ENCODE peak calls at places on chromosomes 5 and 9, in ten cellular contexts. One of them, this sample, is unnamed.

GRCh38 chr5:39661026-39661779 is 236.4 kb upstream of the DAB2 start:
- DNase-seq in HTR-8/SVneo: no peak
- DNase-seq in activated T-cell treated with anti-CD3 and anti-CD28 coated beads, Interleukin-2, amount 50 U/mL, for 1 hour: no peak
- DNase-seq in T-helper 22 cell: no peak
- DNase-seq in cardiac muscle cell: no peak
- DNase-seq in tibial artery: no peak
- DNase-seq in left cardiac atrium: no peak
- DNase-seq in heart right ventricle: no peak
- DNase-seq in stimulated activated CD8-positive, alpha-beta memory T cell treated with anti-CD3 and anti-CD28 coated beads, Interleukin-7, amount 100 ng/mL, for 1 hour: no peak
- DNase-seq in tibial nerve: no peak
- DNase-seq in this sample: peak

GRCh38 chr5:375921-376871 is 54.7 kb downstream of the AHRR start:
- DNase-seq in tibial nerve: no peak
- DNase-seq in T-helper 22 cell: no peak
- DNase-seq in left cardiac atrium: no peak
- DNase-seq in tibial artery: peak
- DNase-seq in heart right ventricle: peak
- DNase-seq in cardiac muscle cell: no peak
- DNase-seq in activated T-cell treated with anti-CD3 and anti-CD28 coated beads, Interleukin-2, amount 50 U/mL, for 1 hour: peak
- DNase-seq in HTR-8/SVneo: no peak
- DNase-seq in stimulated activated CD8-positive, alpha-beta memory T cell treated with anti-CD3 and anti-CD28 coated beads, Interleukin-7, amount 100 ng/mL, for 1 hour: no peak
- DNase-seq in this sample: no peak

GRCh38 chr9:90936380-90936779 is 134.8 kb downstream of the SYK start:
- DNase-seq in HTR-8/SVneo: no peak
- DNase-seq in T-helper 22 cell: no peak
- DNase-seq in left cardiac atrium: no peak
- DNase-seq in stimulated activated CD8-positive, alpha-beta memory T cell treated with anti-CD3 and anti-CD28 coated beads, Interleukin-7, amount 100 ng/mL, for 1 hour: no peak
- DNase-seq in heart right ventricle: no peak
- DNase-seq in tibial nerve: no peak
- DNase-seq in activated T-cell treated with anti-CD3 and anti-CD28 coated beads, Interleukin-2, amount 50 U/mL, for 1 hour: no peak
- DNase-seq in cardiac muscle cell: no peak
- DNase-seq in tibial artery: no peak
- DNase-seq in this sample: no peak

GRCh38 chr9:27365977-27366376 is 69.0 kb upstream of the EQTN start:
- DNase-seq in cardiac muscle cell: no peak
- DNase-seq in stimulated activated CD8-positive, alpha-beta memory T cell treated with anti-CD3 and anti-CD28 coated beads, Interleukin-7, amount 100 ng/mL, for 1 hour: no peak
- DNase-seq in heart right ventricle: no peak
- DNase-seq in HTR-8/SVneo: no peak
- DNase-seq in tibial nerve: no peak
- DNase-seq in activated T-cell treated with anti-CD3 and anti-CD28 coated beads, Interleukin-2, amount 50 U/mL, for 1 hour: no peak
- DNase-seq in tibial artery: no peak
- DNase-seq in T-helper 22 cell: no peak
- DNase-seq in left cardiac atrium: no peak
- DNase-seq in this sample: no peak

GRCh38 chr9:13942695-13943094 is 371.2 kb downstream of the NFIB start:
- DNase-seq in HTR-8/SVneo: peak
- DNase-seq in left cardiac atrium: peak
- DNase-seq in cardiac muscle cell: no peak
- DNase-seq in tibial nerve: no peak
- DNase-seq in heart right ventricle: no peak
- DNase-seq in activated T-cell treated with anti-CD3 and anti-CD28 coated beads, Interleukin-2, amount 50 U/mL, for 1 hour: no peak
- DNase-seq in T-helper 22 cell: no peak
- DNase-seq in stimulated activated CD8-positive, alpha-beta memory T cell treated with anti-CD3 and anti-CD28 coated beads, Interleukin-7, amount 100 ng/mL, for 1 hour: no peak
- DNase-seq in tibial artery: no peak
- DNase-seq in this sample: peak

GRCh38 chr9:127175764-127176163 is 53.3 kb upstream of the ANGPTL2 start:
- DNase-seq in tibial nerve: no peak
- DNase-seq in left cardiac atrium: no peak
- DNase-seq in T-helper 22 cell: no peak
- DNase-seq in tibial artery: peak
- DNase-seq in cardiac muscle cell: no peak
- DNase-seq in activated T-cell treated with anti-CD3 and anti-CD28 coated beads, Interleukin-2, amount 50 U/mL, for 1 hour: no peak
- DNase-seq in stimulated activated CD8-positive, alpha-beta memory T cell treated with anti-CD3 and anti-CD28 coated beads, Interleukin-7, amount 100 ng/mL, for 1 hour: no peak
- DNase-seq in heart right ventricle: no peak
- DNase-seq in HTR-8/SVneo: no peak
- DNase-seq in this sample: no peak

GRCh38 chr9:117425562-117425961 is 10.7 kb upstream of the ASTN2 start:
- DNase-seq in cardiac muscle cell: no peak
- DNase-seq in T-helper 22 cell: no peak
- DNase-seq in activated T-cell treated with anti-CD3 and anti-CD28 coated beads, Interleukin-2, amount 50 U/mL, for 1 hour: no peak
- DNase-seq in HTR-8/SVneo: no peak
- DNase-seq in tibial artery: no peak
- DNase-seq in tibial nerve: no peak
- DNase-seq in stimulated activated CD8-positive, alpha-beta memory T cell treated with anti-CD3 and anti-CD28 coated beads, Interleukin-7, amount 100 ng/mL, for 1 hour: no peak
- DNase-seq in heart right ventricle: no peak
- DNase-seq in left cardiac atrium: no peak
- DNase-seq in this sample: no peak

GRCh38 chr5:108079754-108080153 is 302.1 kb downstream of the FBXL17 start:
- DNase-seq in activated T-cell treated with anti-CD3 and anti-CD28 coated beads, Interleukin-2, amount 50 U/mL, for 1 hour: no peak
- DNase-seq in tibial nerve: no peak
- DNase-seq in left cardiac atrium: no peak
- DNase-seq in tibial artery: no peak
- DNase-seq in cardiac muscle cell: no peak
- DNase-seq in stimulated activated CD8-positive, alpha-beta memory T cell treated with anti-CD3 and anti-CD28 coated beads, Interleukin-7, amount 100 ng/mL, for 1 hour: no peak
- DNase-seq in heart right ventricle: no peak
- DNase-seq in HTR-8/SVneo: no peak
- DNase-seq in T-helper 22 cell: no peak
- DNase-seq in this sample: peak

GRCh38 chr5:108260105-108260857 is 121.6 kb downstream of the FBXL17 start:
- DNase-seq in stimulated activated CD8-positive, alpha-beta memory T cell treated with anti-CD3 and anti-CD28 coated beads, Interleukin-7, amount 100 ng/mL, for 1 hour: peak
- DNase-seq in heart right ventricle: peak
- DNase-seq in left cardiac atrium: peak
- DNase-seq in cardiac muscle cell: peak
- DNase-seq in activated T-cell treated with anti-CD3 and anti-CD28 coated beads, Interleukin-2, amount 50 U/mL, for 1 hour: peak
- DNase-seq in tibial artery: peak
- DNase-seq in T-helper 22 cell: peak
- DNase-seq in HTR-8/SVneo: peak
- DNase-seq in tibial nerve: peak
- DNase-seq in this sample: peak

GRCh38 chr9:121321039-121321503 is 49.0 kb downstream of the STOM start:
- DNase-seq in left cardiac atrium: no peak
- DNase-seq in heart right ventricle: no peak
- DNase-seq in tibial artery: peak
- DNase-seq in tibial nerve: no peak
- DNase-seq in cardiac muscle cell: no peak
- DNase-seq in activated T-cell treated with anti-CD3 and anti-CD28 coated beads, Interleukin-2, amount 50 U/mL, for 1 hour: no peak
- DNase-seq in T-helper 22 cell: no peak
- DNase-seq in HTR-8/SVneo: no peak
- DNase-seq in stimulated activated CD8-positive, alpha-beta memory T cell treated with anti-CD3 and anti-CD28 coated beads, Interleukin-7, amount 100 ng/mL, for 1 hour: no peak
- DNase-seq in this sample: peak

GRCh38 chr9:87640385-87640795 is 85.5 kb upstream of the CTSL start:
- DNase-seq in T-helper 22 cell: no peak
- DNase-seq in left cardiac atrium: peak
- DNase-seq in activated T-cell treated with anti-CD3 and anti-CD28 coated beads, Interleukin-2, amount 50 U/mL, for 1 hour: no peak
- DNase-seq in HTR-8/SVneo: no peak
- DNase-seq in heart right ventricle: peak
- DNase-seq in stimulated activated CD8-positive, alpha-beta memory T cell treated with anti-CD3 and anti-CD28 coated beads, Interleukin-7, amount 100 ng/mL, for 1 hour: no peak
- DNase-seq in cardiac muscle cell: no peak
- DNase-seq in tibial nerve: no peak
- DNase-seq in tibial artery: no peak
- DNase-seq in this sample: peak

GRCh38 chr9:5652810-5653209 is 23.9 kb downstream of the RIC1 start:
- DNase-seq in activated T-cell treated with anti-CD3 and anti-CD28 coated beads, Interleukin-2, amount 50 U/mL, for 1 hour: no peak
- DNase-seq in left cardiac atrium: no peak
- DNase-seq in T-helper 22 cell: no peak
- DNase-seq in heart right ventricle: no peak
- DNase-seq in HTR-8/SVneo: no peak
- DNase-seq in cardiac muscle cell: no peak
- DNase-seq in stimulated activated CD8-positive, alpha-beta memory T cell treated with anti-CD3 and anti-CD28 coated beads, Interleukin-7, amount 100 ng/mL, for 1 hour: no peak
- DNase-seq in tibial nerve: no peak
- DNase-seq in tibial artery: no peak
- DNase-seq in this sample: no peak

GRCh38 chr9:96021616-96022444 is 146.3 kb downstream of the ERCC6L2 start:
- DNase-seq in HTR-8/SVneo: no peak
- DNase-seq in left cardiac atrium: peak
- DNase-seq in T-helper 22 cell: no peak
- DNase-seq in stimulated activated CD8-positive, alpha-beta memory T cell treated with anti-CD3 and anti-CD28 coated beads, Interleukin-7, amount 100 ng/mL, for 1 hour: no peak
- DNase-seq in activated T-cell treated with anti-CD3 and anti-CD28 coated beads, Interleukin-2, amount 50 U/mL, for 1 hour: peak
- DNase-seq in tibial artery: no peak
- DNase-seq in cardiac muscle cell: peak
- DNase-seq in heart right ventricle: no peak
- DNase-seq in tibial nerve: no peak
- DNase-seq in this sample: no peak

This sample was measured in fibroblast of villous mesenchyme.